ENCODE peak calls at places on chromosomes 6 and 20, in ten cellular contexts. O, H, F, E, Y, N, V, S, R and X are unnamed samples.

GRCh38 chr20:2101057-2101934 is at the start of gene STK35:
- DNase-seq in O (peak), H (no peak), F (peak), E (no peak), Y (peak), N (no peak), V (no peak), S (peak), R (peak), X (no peak)

GRCh38 chr20:10309326-10309725 is 90.7 kb downstream of the SNAP25 start:
- DNase-seq in O (no peak), H (peak), F (no peak), E (peak), Y (peak), N (peak), V (no peak), S (no peak), R (peak), X (no peak)

GRCh38 chr6:26141378-26141901 is 54.2 kb downstream of the HFE start:
- DNase-seq in O (no peak), H (no peak), F (no peak), E (no peak), Y (no peak), N (no peak), V (no peak), S (no peak), R (no peak), X (no peak)

GRCh38 chr6:136517002-136517401 is 33.2 kb downstream of the MAP7 start:
- DNase-seq in O (no peak), H (no peak), F (no peak), E (no peak), Y (no peak), N (peak), V (no peak), S (no peak), R (no peak), X (no peak)

GRCh38 chr6:37783831-37784584 is 35.5 kb upstream of the ZFAND3 start:
- DNase-seq in O (peak), H (peak), F (peak), E (no peak), Y (no peak), N (peak), V (no peak), S (no peak), R (no peak), X (no peak)

GRCh38 chr20:49928411-49929141 is 7.6 kb upstream of the RNF114 start:
- DNase-seq in O (peak), H (peak), F (peak), E (peak), Y (peak), N (peak), V (peak), S (peak), R (peak), X (no peak)

GRCh38 chr20:13199279-13199678 is 21.8 kb upstream of the ISM1 start:
- DNase-seq in O (no peak), H (no peak), F (no peak), E (no peak), Y (no peak), N (no peak), V (no peak), S (no peak), R (no peak), X (no peak)

GRCh38 chr20:7629880-7630279 is 310.4 kb downstream of the HAO1 start:
- DNase-seq in O (no peak), H (no peak), F (no peak), E (no peak), Y (no peak), N (peak), V (no peak), S (no peak), R (no peak), X (no peak)

GRCh38 chr20:32621071-32621913 is 36.2 kb upstream of the NOL4L start:
- DNase-seq in O (no peak), H (no peak), F (no peak), E (no peak), Y (no peak), N (no peak), V (no peak), S (peak), R (peak), X (no peak)

GRCh38 chr6:82088978-82089855 is 158.3 kb downstream of the IBTK start:
- DNase-seq in O (no peak), H (no peak), F (no peak), E (peak), Y (no peak), N (no peak), V (no peak), S (no peak), R (no peak), X (no peak)

GRCh38 chr20:19233025-19233794 is 20.8 kb downstream of the SLC24A3 start:
- DNase-seq in O (no peak), H (no peak), F (no peak), E (no peak), Y (no peak), N (no peak), V (no peak), S (peak), R (no peak), X (no peak)

GRCh38 chr6:6980999-6981581 is 126.7 kb upstream of the RREB1 start:
- DNase-seq in O (no peak), H (no peak), F (no peak), E (no peak), Y (no peak), N (no peak), V (no peak), S (no peak), R (no peak), X (no peak)

GRCh38 chr6:113343940-113344339 is 513.2 kb upstream of the MARCKS start:
- DNase-seq in O (no peak), H (no peak), F (no peak), E (no peak), Y (no peak), N (no peak), V (no peak), S (no peak), R (no peak), X (no peak)

GRCh38 chr20:58719971-58720371 is 27.4 kb downstream of the NPEPL1 start:
- DNase-seq in O (no peak), H (no peak), F (no peak), E (no peak), Y (no peak), N (no peak), V (no peak), S (no peak), R (peak), X (peak)

GRCh38 chr6:124867126-124867525 is 95.1 kb upstream of the RNF217 start:
- DNase-seq in O (no peak), H (no peak), F (no peak), E (no peak), Y (no peak), N (no peak), V (no peak), S (no peak), R (no peak), X (no peak)

GRCh38 chr20:44040202-44040915 is 125.7 kb downstream of the TOX2 start:
- DNase-seq in O (no peak), H (no peak), F (no peak), E (no peak), Y (no peak), N (no peak), V (no peak), S (no peak), R (no peak), X (no peak)

GRCh38 chr6:12078014-12078413 is 65.9 kb downstream of the HIVEP1 start:
- DNase-seq in O (no peak), H (no peak), F (no peak), E (no peak), Y (no peak), N (no peak), V (no peak), S (no peak), R (no peak), X (no peak)

GRCh38 chr6:16128759-16129622 is at the start of gene MYLIP:
- DNase-seq in O (peak), H (peak), F (peak), E (peak), Y (peak), N (peak), V (peak), S (peak), R (peak), X (peak)

GRCh38 chr20:40176442-40176841 is 512.6 kb downstream of the MAFB start:
- DNase-seq in O (no peak), H (no peak), F (no peak), E (no peak), Y (no peak), N (no peak), V (no peak), S (no peak), R (no peak), X (no peak)